ENCODE peak calls at places on chromosomes 7 and 10, in ten cellular contexts. One of them, this sample, is unnamed.

GRCh38 chr10:129365767-129366400 is 101.2 kb upstream of the MGMT start:
- DNase-seq in HEK293T: peak
- DNase-seq in IMR-90: no peak
- DNase-seq in stomach: no peak
- DNase-seq in skeletal muscle cell: no peak
- DNase-seq in HFFc6: no peak
- DNase-seq in Calu3: no peak
- DNase-seq in HTR-8/SVneo: no peak
- DNase-seq in cardiac fibroblast: no peak
- DNase-seq in kidney epithelial cell: no peak
- DNase-seq in this sample: no peak

GRCh38 chr7:293681-294439 is 3.9 kb downstream of the FOXL3 start:
- DNase-seq in HEK293T: no peak
- DNase-seq in IMR-90: no peak
- DNase-seq in stomach: no peak
- DNase-seq in skeletal muscle cell: no peak
- DNase-seq in HFFc6: no peak
- DNase-seq in Calu3: no peak
- DNase-seq in HTR-8/SVneo: no peak
- DNase-seq in cardiac fibroblast: no peak
- DNase-seq in kidney epithelial cell: no peak
- DNase-seq in this sample: no peak

GRCh38 chr10:71270301-71270777 is 48.7 kb upstream of the SLC29A3 start:
- DNase-seq in HEK293T: peak
- DNase-seq in IMR-90: peak
- DNase-seq in stomach: peak
- DNase-seq in skeletal muscle cell: peak
- DNase-seq in HFFc6: peak
- DNase-seq in Calu3: peak
- DNase-seq in HTR-8/SVneo: peak
- DNase-seq in cardiac fibroblast: peak
- DNase-seq in kidney epithelial cell: no peak
- DNase-seq in this sample: peak

GRCh38 chr7:94367940-94368339 is 26.8 kb upstream of the COL1A2 start:
- DNase-seq in HEK293T: no peak
- DNase-seq in IMR-90: peak
- DNase-seq in stomach: no peak
- DNase-seq in skeletal muscle cell: no peak
- DNase-seq in HFFc6: peak
- DNase-seq in Calu3: no peak
- DNase-seq in HTR-8/SVneo: no peak
- DNase-seq in cardiac fibroblast: peak
- DNase-seq in kidney epithelial cell: no peak
- DNase-seq in this sample: no peak

GRCh38 chr7:30225863-30226361 is 58.5 kb upstream of the ZNRF2 start:
- DNase-seq in HEK293T: no peak
- DNase-seq in IMR-90: peak
- DNase-seq in stomach: peak
- DNase-seq in skeletal muscle cell: peak
- DNase-seq in HFFc6: no peak
- DNase-seq in Calu3: peak
- DNase-seq in HTR-8/SVneo: no peak
- DNase-seq in cardiac fibroblast: peak
- DNase-seq in kidney epithelial cell: peak
- DNase-seq in this sample: peak

GRCh38 chr7:519429-519973 is at the start of gene PDGFA:
- DNase-seq in HEK293T: peak
- DNase-seq in IMR-90: peak
- DNase-seq in stomach: peak
- DNase-seq in skeletal muscle cell: no peak
- DNase-seq in HFFc6: peak
- DNase-seq in Calu3: peak
- DNase-seq in HTR-8/SVneo: no peak
- DNase-seq in cardiac fibroblast: peak
- DNase-seq in kidney epithelial cell: no peak
- DNase-seq in this sample: peak

GRCh38 chr10:47025540-47026300 is 114.5 kb downstream of the PTPN20 start:
- DNase-seq in HEK293T: no peak
- DNase-seq in IMR-90: peak
- DNase-seq in stomach: peak
- DNase-seq in skeletal muscle cell: no peak
- DNase-seq in HFFc6: peak
- DNase-seq in Calu3: no peak
- DNase-seq in HTR-8/SVneo: no peak
- DNase-seq in cardiac fibroblast: peak
- DNase-seq in kidney epithelial cell: no peak
- DNase-seq in this sample: no peak

GRCh38 chr10:2414562-2414961 is 652.8 kb upstream of the PFKP start:
- DNase-seq in HEK293T: no peak
- DNase-seq in IMR-90: no peak
- DNase-seq in stomach: no peak
- DNase-seq in skeletal muscle cell: no peak
- DNase-seq in HFFc6: no peak
- DNase-seq in Calu3: no peak
- DNase-seq in HTR-8/SVneo: no peak
- DNase-seq in cardiac fibroblast: no peak
- DNase-seq in kidney epithelial cell: no peak
- DNase-seq in this sample: no peak

GRCh38 chr7:21141476-21141875 is 286.4 kb upstream of the SP4 start:
- DNase-seq in HEK293T: no peak
- DNase-seq in IMR-90: no peak
- DNase-seq in stomach: no peak
- DNase-seq in skeletal muscle cell: no peak
- DNase-seq in HFFc6: no peak
- DNase-seq in Calu3: no peak
- DNase-seq in HTR-8/SVneo: no peak
- DNase-seq in cardiac fibroblast: no peak
- DNase-seq in kidney epithelial cell: no peak
- DNase-seq in this sample: no peak

GRCh38 chr10:30057421-30057841 is 2.0 kb downstream of the JCAD start:
- DNase-seq in HEK293T: no peak
- DNase-seq in IMR-90: peak
- DNase-seq in stomach: no peak
- DNase-seq in skeletal muscle cell: no peak
- DNase-seq in HFFc6: peak
- DNase-seq in Calu3: no peak
- DNase-seq in HTR-8/SVneo: no peak
- DNase-seq in cardiac fibroblast: no peak
- DNase-seq in kidney epithelial cell: no peak
- DNase-seq in this sample: peak

GRCh38 chr10:86368987-86369386 is 2.4 kb upstream of the GRID1 start:
- DNase-seq in HEK293T: no peak
- DNase-seq in IMR-90: no peak
- DNase-seq in stomach: no peak
- DNase-seq in skeletal muscle cell: no peak
- DNase-seq in HFFc6: no peak
- DNase-seq in Calu3: no peak
- DNase-seq in HTR-8/SVneo: no peak
- DNase-seq in cardiac fibroblast: no peak
- DNase-seq in kidney epithelial cell: no peak
- DNase-seq in this sample: no peak

GRCh38 chr10:24695452-24695851 is 28.2 kb downstream of the ARHGAP21 start:
- DNase-seq in HEK293T: no peak
- DNase-seq in IMR-90: no peak
- DNase-seq in stomach: no peak
- DNase-seq in skeletal muscle cell: no peak
- DNase-seq in HFFc6: no peak
- DNase-seq in Calu3: no peak
- DNase-seq in HTR-8/SVneo: no peak
- DNase-seq in cardiac fibroblast: peak
- DNase-seq in kidney epithelial cell: no peak
- DNase-seq in this sample: no peak

GRCh38 chr7:134834689-134835462 is 55.4 kb downstream of the CALD1 start:
- DNase-seq in HEK293T: no peak
- DNase-seq in IMR-90: peak
- DNase-seq in stomach: no peak
- DNase-seq in skeletal muscle cell: peak
- DNase-seq in HFFc6: peak
- DNase-seq in Calu3: no peak
- DNase-seq in HTR-8/SVneo: peak
- DNase-seq in cardiac fibroblast: peak
- DNase-seq in kidney epithelial cell: peak
- DNase-seq in this sample: peak

GRCh38 chr7:158343936-158344455 is 243.6 kb downstream of the PTPRN2 start:
- DNase-seq in HEK293T: no peak
- DNase-seq in IMR-90: no peak
- DNase-seq in stomach: no peak
- DNase-seq in skeletal muscle cell: no peak
- DNase-seq in HFFc6: no peak
- DNase-seq in Calu3: no peak
- DNase-seq in HTR-8/SVneo: no peak
- DNase-seq in cardiac fibroblast: no peak
- DNase-seq in kidney epithelial cell: no peak
- DNase-seq in this sample: no peak

GRCh38 chr10:94487575-94487974 is 58.0 kb upstream of the HELLS start:
- DNase-seq in HEK293T: no peak
- DNase-seq in IMR-90: no peak
- DNase-seq in stomach: no peak
- DNase-seq in skeletal muscle cell: no peak
- DNase-seq in HFFc6: no peak
- DNase-seq in Calu3: no peak
- DNase-seq in HTR-8/SVneo: no peak
- DNase-seq in cardiac fibroblast: no peak
- DNase-seq in kidney epithelial cell: no peak
- DNase-seq in this sample: no peak

GRCh38 chr10:110415809-110416208 is 81.9 kb upstream of the DUSP5 start:
- DNase-seq in HEK293T: no peak
- DNase-seq in IMR-90: no peak
- DNase-seq in stomach: no peak
- DNase-seq in skeletal muscle cell: no peak
- DNase-seq in HFFc6: no peak
- DNase-seq in Calu3: no peak
- DNase-seq in HTR-8/SVneo: no peak
- DNase-seq in cardiac fibroblast: no peak
- DNase-seq in kidney epithelial cell: no peak
- DNase-seq in this sample: no peak

GRCh38 chr7:116525298-116525912 is 569 bp downstream of the CAV1 start:
- DNase-seq in HEK293T: peak
- DNase-seq in IMR-90: no peak
- DNase-seq in stomach: peak
- DNase-seq in skeletal muscle cell: no peak
- DNase-seq in HFFc6: no peak
- DNase-seq in Calu3: peak
- DNase-seq in HTR-8/SVneo: no peak
- DNase-seq in cardiac fibroblast: peak
- DNase-seq in kidney epithelial cell: no peak
- DNase-seq in this sample: no peak

GRCh38 chr7:43878867-43879266 is 9.6 kb upstream of the MRPS24 start:
- DNase-seq in HEK293T: no peak
- DNase-seq in IMR-90: peak
- DNase-seq in stomach: no peak
- DNase-seq in skeletal muscle cell: no peak
- DNase-seq in HFFc6: no peak
- DNase-seq in Calu3: no peak
- DNase-seq in HTR-8/SVneo: no peak
- DNase-seq in cardiac fibroblast: peak
- DNase-seq in kidney epithelial cell: no peak
- DNase-seq in this sample: peak

GRCh38 chr10:29896053-29896452 is 163.3 kb downstream of the JCAD start:
- DNase-seq in HEK293T: no peak
- DNase-seq in IMR-90: peak
- DNase-seq in stomach: no peak
- DNase-seq in skeletal muscle cell: peak
- DNase-seq in HFFc6: no peak
- DNase-seq in Calu3: no peak
- DNase-seq in HTR-8/SVneo: no peak
- DNase-seq in cardiac fibroblast: peak
- DNase-seq in kidney epithelial cell: no peak
- DNase-seq in this sample: no peak

GRCh38 chr10:51861731-51862130 is 162.3 kb upstream of the CSTF2T start:
- DNase-seq in HEK293T: no peak
- DNase-seq in IMR-90: no peak
- DNase-seq in stomach: no peak
- DNase-seq in skeletal muscle cell: no peak
- DNase-seq in HFFc6: no peak
- DNase-seq in Calu3: no peak
- DNase-seq in HTR-8/SVneo: no peak
- DNase-seq in cardiac fibroblast: no peak
- DNase-seq in kidney epithelial cell: no peak
- DNase-seq in this sample: no peak

GRCh38 chr10:6039711-6040110 is 22.5 kb downstream of the IL2RA start:
- DNase-seq in HEK293T: no peak
- DNase-seq in IMR-90: no peak
- DNase-seq in stomach: no peak
- DNase-seq in skeletal muscle cell: no peak
- DNase-seq in HFFc6: no peak
- DNase-seq in Calu3: no peak
- DNase-seq in HTR-8/SVneo: no peak
- DNase-seq in cardiac fibroblast: no peak
- DNase-seq in kidney epithelial cell: no peak
- DNase-seq in this sample: no peak

GRCh38 chr10:22683995-22684305 is 30.4 kb downstream of the PIP4K2A start:
- DNase-seq in HEK293T: no peak
- DNase-seq in IMR-90: no peak
- DNase-seq in stomach: no peak
- DNase-seq in skeletal muscle cell: no peak
- DNase-seq in HFFc6: no peak
- DNase-seq in Calu3: no peak
- DNase-seq in HTR-8/SVneo: no peak
- DNase-seq in cardiac fibroblast: no peak
- DNase-seq in kidney epithelial cell: no peak
- DNase-seq in this sample: no peak

GRCh38 chr10:46266506-46266985 is 20.3 kb upstream of the ANTXRL start:
- DNase-seq in HEK293T: no peak
- DNase-seq in IMR-90: no peak
- DNase-seq in stomach: peak
- DNase-seq in skeletal muscle cell: no peak
- DNase-seq in HFFc6: no peak
- DNase-seq in Calu3: no peak
- DNase-seq in HTR-8/SVneo: no peak
- DNase-seq in cardiac fibroblast: no peak
- DNase-seq in kidney epithelial cell: no peak
- DNase-seq in this sample: no peak

GRCh38 chr10:15374156-15374555 is 3.1 kb upstream of the FAM171A1 start:
- DNase-seq in HEK293T: no peak
- DNase-seq in IMR-90: no peak
- DNase-seq in stomach: no peak
- DNase-seq in skeletal muscle cell: no peak
- DNase-seq in HFFc6: no peak
- DNase-seq in Calu3: no peak
- DNase-seq in HTR-8/SVneo: no peak
- DNase-seq in cardiac fibroblast: no peak
- DNase-seq in kidney epithelial cell: no peak
- DNase-seq in this sample: no peak

GRCh38 chr7:98748090-98748489 is 121.7 kb downstream of the TMEM130 start:
- DNase-seq in HEK293T: no peak
- DNase-seq in IMR-90: no peak
- DNase-seq in stomach: no peak
- DNase-seq in skeletal muscle cell: no peak
- DNase-seq in HFFc6: no peak
- DNase-seq in Calu3: no peak
- DNase-seq in HTR-8/SVneo: no peak
- DNase-seq in cardiac fibroblast: no peak
- DNase-seq in kidney epithelial cell: no peak
- DNase-seq in this sample: no peak

GRCh38 chr10:6977641-6978627 is 397.9 kb upstream of the PRKCQ start:
- DNase-seq in HEK293T: no peak
- DNase-seq in IMR-90: no peak
- DNase-seq in stomach: no peak
- DNase-seq in skeletal muscle cell: no peak
- DNase-seq in HFFc6: no peak
- DNase-seq in Calu3: no peak
- DNase-seq in HTR-8/SVneo: no peak
- DNase-seq in cardiac fibroblast: no peak
- DNase-seq in kidney epithelial cell: no peak
- DNase-seq in this sample: no peak